ENCODE peak calls at places on chromosomes 1 and 21, in seven cellular contexts. One of them, this sample, is unnamed.
A peak's percentile ranks its signal among the peaks of the same experiment; 100 is the strongest.

GRCh38 chr1:220094016-220094911 is at the start of gene IARS2:
- DNase-seq in fibroblast of lung: peak; percentile 80
- DNase-seq in left ventricle myocardium inferior: peak; percentile 91
- DNase-seq in RWPE2: peak; percentile 44
- DNase-seq in H9: peak; percentile 91
- DNase-seq in psoas muscle: peak; percentile 94
- DNase-seq in heart left ventricle: peak; percentile 91
- DNase-seq in this sample: peak; percentile 90

GRCh38 chr1:30754684-30755171 is 2.8 kb downstream of the LAPTM5 start:
- DNase-seq in RWPE2: no peak
- DNase-seq in psoas muscle: no peak
- DNase-seq in H9: no peak
- DNase-seq in heart left ventricle: no peak
- DNase-seq in fibroblast of lung: no peak
- DNase-seq in left ventricle myocardium inferior: no peak
- DNase-seq in this sample: no peak

GRCh38 chr21:29145837-29146453 is 15.5 kb downstream of the MAP3K7CL start:
- DNase-seq in heart left ventricle: no peak
- DNase-seq in left ventricle myocardium inferior: no peak
- DNase-seq in fibroblast of lung: peak; percentile 29
- DNase-seq in RWPE2: no peak
- DNase-seq in H9: no peak
- DNase-seq in psoas muscle: no peak
- DNase-seq in this sample: peak; percentile 12

GRCh38 chr1:106217765-106218164 is 838.7 kb upstream of the PRMT6 start:
- DNase-seq in heart left ventricle: no peak
- DNase-seq in fibroblast of lung: no peak
- DNase-seq in H9: no peak
- DNase-seq in psoas muscle: no peak
- DNase-seq in left ventricle myocardium inferior: no peak
- DNase-seq in RWPE2: no peak
- DNase-seq in this sample: no peak

GRCh38 chr1:11594625-11595024 is 59.6 kb downstream of the FBXO2 start:
- DNase-seq in fibroblast of lung: no peak
- DNase-seq in heart left ventricle: no peak
- DNase-seq in left ventricle myocardium inferior: no peak
- DNase-seq in RWPE2: no peak
- DNase-seq in psoas muscle: no peak
- DNase-seq in H9: no peak
- DNase-seq in this sample: no peak

GRCh38 chr1:39238476-39238875 is 34.0 kb downstream of the MACF1 start:
- DNase-seq in psoas muscle: no peak
- DNase-seq in heart left ventricle: peak; percentile 52
- DNase-seq in left ventricle myocardium inferior: peak; percentile 38
- DNase-seq in fibroblast of lung: peak; percentile 88
- DNase-seq in H9: no peak
- DNase-seq in RWPE2: no peak
- DNase-seq in this sample: no peak

GRCh38 chr1:191022856-191023255 is 545.2 kb upstream of the BRINP3 start:
- DNase-seq in left ventricle myocardium inferior: no peak
- DNase-seq in heart left ventricle: no peak
- DNase-seq in psoas muscle: no peak
- DNase-seq in RWPE2: no peak
- DNase-seq in fibroblast of lung: peak; percentile 84
- DNase-seq in H9: no peak
- DNase-seq in this sample: no peak

GRCh38 chr1:17586172-17586963 is 46.9 kb downstream of the ARHGEF10L start:
- DNase-seq in left ventricle myocardium inferior: no peak
- DNase-seq in H9: peak; percentile 72
- DNase-seq in heart left ventricle: no peak
- DNase-seq in fibroblast of lung: peak; percentile 85
- DNase-seq in psoas muscle: no peak
- DNase-seq in RWPE2: no peak
- DNase-seq in this sample: no peak

GRCh38 chr1:65955503-65955902 is 162.8 kb downstream of the PDE4B start:
- DNase-seq in fibroblast of lung: no peak
- DNase-seq in heart left ventricle: no peak
- DNase-seq in left ventricle myocardium inferior: no peak
- DNase-seq in psoas muscle: no peak
- DNase-seq in H9: no peak
- DNase-seq in RWPE2: no peak
- DNase-seq in this sample: no peak

GRCh38 chr1:53957231-53957818 is 11.2 kb downstream of the LRRC42 start:
- DNase-seq in left ventricle myocardium inferior: no peak
- DNase-seq in fibroblast of lung: peak; percentile 75
- DNase-seq in psoas muscle: no peak
- DNase-seq in heart left ventricle: no peak
- DNase-seq in H9: no peak
- DNase-seq in RWPE2: no peak
- DNase-seq in this sample: no peak

GRCh38 chr1:63230722-63231121 is 91.6 kb upstream of the FOXD3 start:
- DNase-seq in fibroblast of lung: no peak
- DNase-seq in H9: no peak
- DNase-seq in left ventricle myocardium inferior: no peak
- DNase-seq in RWPE2: no peak
- DNase-seq in heart left ventricle: no peak
- DNase-seq in psoas muscle: no peak
- DNase-seq in this sample: no peak

GRCh38 chr21:43467785-43468184 is 40.9 kb upstream of the SIK1 start:
- DNase-seq in left ventricle myocardium inferior: no peak
- DNase-seq in H9: no peak
- DNase-seq in RWPE2: peak; percentile 2
- DNase-seq in heart left ventricle: peak; percentile 1
- DNase-seq in psoas muscle: peak; percentile 22
- DNase-seq in fibroblast of lung: no peak
- DNase-seq in this sample: peak; percentile 3

GRCh38 chr1:247962911-247963588 is 2.0 kb upstream of the OR2AK2 start:
- DNase-seq in RWPE2: no peak
- DNase-seq in heart left ventricle: no peak
- DNase-seq in left ventricle myocardium inferior: no peak
- DNase-seq in H9: no peak
- DNase-seq in fibroblast of lung: no peak
- DNase-seq in psoas muscle: no peak
- DNase-seq in this sample: peak; percentile 17

GRCh38 chr1:25246600-25247023 is 642 bp downstream of the RSRP1 start:
- DNase-seq in H9: no peak
- DNase-seq in fibroblast of lung: peak; percentile 15
- DNase-seq in psoas muscle: peak; percentile 72
- DNase-seq in RWPE2: peak; percentile 65
- DNase-seq in heart left ventricle: no peak
- DNase-seq in left ventricle myocardium inferior: peak; percentile 27
- DNase-seq in this sample: peak; percentile 42

GRCh38 chr1:29239142-29239541 is 2.8 kb downstream of the PTPRU start:
- DNase-seq in left ventricle myocardium inferior: no peak
- DNase-seq in fibroblast of lung: peak; percentile 35
- DNase-seq in psoas muscle: no peak
- DNase-seq in heart left ventricle: no peak
- DNase-seq in RWPE2: no peak
- DNase-seq in H9: peak; percentile 57
- DNase-seq in this sample: no peak

GRCh38 chr1:85544689-85545203 is 35.8 kb upstream of the CCN1 start:
- DNase-seq in fibroblast of lung: peak; percentile 89
- DNase-seq in RWPE2: peak; percentile 64
- DNase-seq in heart left ventricle: no peak
- DNase-seq in left ventricle myocardium inferior: no peak
- DNase-seq in H9: no peak
- DNase-seq in psoas muscle: no peak
- DNase-seq in this sample: no peak

GRCh38 chr1:52426391-52426790 is 22.0 kb downstream of the PRPF38A start:
- DNase-seq in psoas muscle: no peak
- DNase-seq in left ventricle myocardium inferior: no peak
- DNase-seq in fibroblast of lung: peak; percentile 65
- DNase-seq in H9: no peak
- DNase-seq in RWPE2: no peak
- DNase-seq in heart left ventricle: no peak
- DNase-seq in this sample: no peak

GRCh38 chr1:172449585-172450523 is 6.0 kb upstream of the PIGC start:
- DNase-seq in heart left ventricle: peak; percentile 47
- DNase-seq in psoas muscle: peak; percentile 65
- DNase-seq in H9: peak; percentile 82
- DNase-seq in left ventricle myocardium inferior: peak; percentile 50
- DNase-seq in fibroblast of lung: peak; percentile 55
- DNase-seq in RWPE2: no peak
- DNase-seq in this sample: peak; percentile 27

GRCh38 chr1:201007481-201007880 is 16.0 kb downstream of the KIF21B start:
- DNase-seq in H9: no peak
- DNase-seq in left ventricle myocardium inferior: no peak
- DNase-seq in fibroblast of lung: no peak
- DNase-seq in heart left ventricle: no peak
- DNase-seq in RWPE2: no peak
- DNase-seq in psoas muscle: peak; percentile 6
- DNase-seq in this sample: no peak

DNA sequence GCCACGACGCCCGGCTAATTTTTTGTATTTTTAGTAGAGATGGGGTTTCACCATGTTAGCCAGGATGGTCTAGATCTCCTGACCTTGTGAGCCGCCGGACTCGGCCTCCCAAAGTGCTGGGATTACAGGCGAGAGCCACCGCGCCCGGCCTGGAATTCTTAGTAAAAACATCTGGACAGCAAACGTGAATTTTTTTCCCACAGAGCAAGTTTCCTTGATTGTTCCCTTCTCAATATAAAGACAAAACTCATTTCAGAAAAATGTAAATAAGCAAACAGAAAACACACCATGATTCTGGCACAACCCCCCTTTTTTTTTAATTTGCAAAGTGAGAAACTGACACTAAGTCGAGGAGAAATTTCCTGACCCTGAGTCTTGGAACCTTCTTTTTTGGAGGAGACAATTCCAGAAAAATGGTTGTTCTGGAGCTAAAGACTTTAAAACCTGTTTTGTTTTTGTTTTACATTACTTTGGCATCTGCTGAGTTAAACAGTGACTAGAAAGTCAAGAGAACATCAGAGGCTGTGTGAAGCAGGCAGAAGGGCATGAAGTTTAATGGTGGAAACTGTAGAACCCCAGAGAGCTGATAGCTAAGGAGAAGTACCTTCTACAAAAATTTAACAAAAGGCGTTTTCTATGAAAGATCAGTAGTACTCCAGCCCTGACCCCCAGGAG is 10.3 kb upstream of the HMGCS2 start:
- DNase-seq in psoas muscle: no peak
- DNase-seq in H9: no peak
- DNase-seq in fibroblast of lung: no peak
- DNase-seq in left ventricle myocardium inferior: no peak
- DNase-seq in RWPE2: no peak
- DNase-seq in heart left ventricle: no peak
- DNase-seq in this sample: no peak
- H3K27ac ChIP-seq in psoas muscle: no peak overlapping the region
- H3K27ac ChIP-seq in H9: no peak overlapping the region
- H3K27ac ChIP-seq in fibroblast of lung: no peak overlapping the region
- H3K27ac ChIP-seq in left ventricle myocardium inferior: no peak overlapping the region
- H3K27ac ChIP-seq in RWPE2: no peak overlapping the region
- H3K27ac ChIP-seq in heart left ventricle: no peak overlapping the region
- H3K27ac ChIP-seq in this sample: no peak overlapping the region

GRCh38 chr1:239985044-239985443 is 106.6 kb upstream of the FMN2 start:
- DNase-seq in H9: no peak
- DNase-seq in psoas muscle: no peak
- DNase-seq in heart left ventricle: no peak
- DNase-seq in left ventricle myocardium inferior: no peak
- DNase-seq in RWPE2: no peak
- DNase-seq in fibroblast of lung: no peak
- DNase-seq in this sample: no peak
- H3K9me3 ChIP-seq in H9: peaks cover 41% of the 10 kb centered on the region
- H3K9me3 ChIP-seq in psoas muscle: no peaks in the 10 kb centered on the region
- H3K9me3 ChIP-seq in heart left ventricle: peaks cover 16% of the 10 kb centered on the region
- H3K9me3 ChIP-seq in left ventricle myocardium inferior: peaks cover 23% of the 10 kb centered on the region
- H3K9me3 ChIP-seq in RWPE2: peaks cover 3% of the 10 kb centered on the region
- H3K9me3 ChIP-seq in fibroblast of lung: no peaks in the 10 kb centered on the region
- H3K9me3 ChIP-seq in this sample: peaks cover 50% of the 10 kb centered on the region

GRCh38 chr1:151294748-151295462 is 12.8 kb downstream of the ZNF687 start:
- DNase-seq in H9: peak; percentile 72
- DNase-seq in fibroblast of lung: no peak
- DNase-seq in heart left ventricle: no peak
- DNase-seq in left ventricle myocardium inferior: no peak
- DNase-seq in RWPE2: no peak
- DNase-seq in psoas muscle: no peak
- DNase-seq in this sample: no peak
- H3K27ac ChIP-seq in H9: peak overlapping the region; percentile 64
- H3K27ac ChIP-seq in fibroblast of lung: no peak overlapping the region
- H3K27ac ChIP-seq in heart left ventricle: no peak overlapping the region
- H3K27ac ChIP-seq in left ventricle myocardium inferior: no peak overlapping the region
- H3K27ac ChIP-seq in RWPE2: no peak overlapping the region
- H3K27ac ChIP-seq in psoas muscle: no peak overlapping the region
- H3K27ac ChIP-seq in this sample: no peak overlapping the region

GRCh38 chr1:162927421-162927820 is 66.4 kb upstream of the CCDC190 start:
- DNase-seq in fibroblast of lung: no peak
- DNase-seq in RWPE2: no peak
- DNase-seq in heart left ventricle: no peak
- DNase-seq in left ventricle myocardium inferior: no peak
- DNase-seq in H9: no peak
- DNase-seq in psoas muscle: no peak
- DNase-seq in this sample: no peak
- H3K9me3 ChIP-seq in fibroblast of lung: no peaks in the 10 kb centered on the region
- H3K9me3 ChIP-seq in RWPE2: peaks cover 2% of the 10 kb centered on the region
- H3K9me3 ChIP-seq in heart left ventricle: no peaks in the 10 kb centered on the region
- H3K9me3 ChIP-seq in left ventricle myocardium inferior: no peaks in the 10 kb centered on the region
- H3K9me3 ChIP-seq in H9: no peaks in the 10 kb centered on the region
- H3K9me3 ChIP-seq in psoas muscle: no peaks in the 10 kb centered on the region
- H3K9me3 ChIP-seq in this sample: no peaks in the 10 kb centered on the region

GRCh38 chr1:211183924-211184323 is 50.0 kb upstream of the KCNH1 start:
- DNase-seq in RWPE2: no peak
- DNase-seq in fibroblast of lung: no peak
- DNase-seq in psoas muscle: no peak
- DNase-seq in H9: no peak
- DNase-seq in heart left ventricle: no peak
- DNase-seq in left ventricle myocardium inferior: no peak
- DNase-seq in this sample: no peak

DNA sequence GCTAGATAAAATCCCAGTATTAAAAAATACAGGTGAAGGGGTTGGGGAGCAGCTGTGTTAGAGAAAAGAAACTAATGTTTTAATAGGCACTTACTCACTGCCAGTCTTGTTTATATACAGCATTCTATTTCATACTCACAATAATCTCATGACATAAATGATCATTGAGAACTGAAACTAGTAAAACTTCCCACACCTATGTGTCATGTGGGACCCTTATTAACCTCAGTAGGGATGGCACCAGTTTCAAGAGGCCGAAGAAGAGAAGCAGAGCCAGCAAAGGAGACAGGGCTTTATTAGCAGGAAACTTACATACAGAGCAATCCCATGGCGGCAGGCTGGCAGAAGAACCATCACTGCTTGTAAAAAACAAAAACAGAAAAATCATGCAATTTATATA is 48.8 kb upstream of the KCNH1 start:
- DNase-seq in H9: no peak
- DNase-seq in RWPE2: no peak
- DNase-seq in fibroblast of lung: no peak
- DNase-seq in psoas muscle: no peak
- DNase-seq in left ventricle myocardium inferior: no peak
- DNase-seq in heart left ventricle: no peak
- DNase-seq in this sample: no peak
- H3K27ac ChIP-seq in H9: no peak overlapping the region
- H3K27ac ChIP-seq in RWPE2: no peak overlapping the region
- H3K27ac ChIP-seq in fibroblast of lung: no peak overlapping the region
- H3K27ac ChIP-seq in psoas muscle: no peak overlapping the region
- H3K27ac ChIP-seq in left ventricle myocardium inferior: no peak overlapping the region
- H3K27ac ChIP-seq in heart left ventricle: no peak overlapping the region
- H3K27ac ChIP-seq in this sample: no peak overlapping the region

GRCh38 chr1:245332513-245332912 is 177.7 kb downstream of the KIF26B start:
- DNase-seq in psoas muscle: no peak
- DNase-seq in RWPE2: no peak
- DNase-seq in left ventricle myocardium inferior: no peak
- DNase-seq in heart left ventricle: no peak
- DNase-seq in fibroblast of lung: peak; percentile 31
- DNase-seq in H9: no peak
- DNase-seq in this sample: peak; percentile 8
- H3K9me3 ChIP-seq in psoas muscle: no peaks in the 10 kb centered on the region
- H3K9me3 ChIP-seq in RWPE2: no peaks in the 10 kb centered on the region
- H3K9me3 ChIP-seq in left ventricle myocardium inferior: no peaks in the 10 kb centered on the region
- H3K9me3 ChIP-seq in heart left ventricle: no peaks in the 10 kb centered on the region
- H3K9me3 ChIP-seq in fibroblast of lung: no peaks in the 10 kb centered on the region
- H3K9me3 ChIP-seq in H9: no peaks in the 10 kb centered on the region
- H3K9me3 ChIP-seq in this sample: no peaks in the 10 kb centered on the region

GRCh38 chr1:41792485-41792770 is 126.3 kb downstream of the HIVEP3 start:
- DNase-seq in RWPE2: no peak
- DNase-seq in psoas muscle: no peak
- DNase-seq in left ventricle myocardium inferior: no peak
- DNase-seq in fibroblast of lung: no peak
- DNase-seq in heart left ventricle: no peak
- DNase-seq in H9: no peak
- DNase-seq in this sample: peak; percentile 43
- H3K27ac ChIP-seq in RWPE2: no peak overlapping the region
- H3K27ac ChIP-seq in psoas muscle: no peak overlapping the region
- H3K27ac ChIP-seq in left ventricle myocardium inferior: no peak overlapping the region
- H3K27ac ChIP-seq in fibroblast of lung: no peak overlapping the region
- H3K27ac ChIP-seq in heart left ventricle: no peak overlapping the region
- H3K27ac ChIP-seq in H9: no peak overlapping the region
- H3K27ac ChIP-seq in this sample: peak overlapping the region; percentile 62